ENCODE peak calls at places on chromosomes 2 and 18, in nine cellular contexts. N is WERI-Rb-1; O is left lung; H is CD8-positive, alpha-beta T cell; Q is GM23248; A is CD4-positive, CD25-positive, alpha-beta regulatory T cell; G is body of pancreas; L is RWPE1; C is Peyer's patch. F is an unnamed sample.

GRCh38 chr2:112150447-112150846 is 12.3 kb downstream of the FBLN7 start:
- DNase-seq in N (no peak), O (no peak), H (no peak), Q (peak), A (no peak), G (no peak), L (peak), C (peak), F (no peak)

GRCh38 chr2:100106460-100106859 is 35.9 kb downstream of the AFF3 start:
- DNase-seq in N (no peak), O (no peak), H (no peak), Q (no peak), A (no peak), G (no peak), L (no peak), C (no peak), F (no peak)

GRCh38 chr2:233074106-233074505 is 14.0 kb downstream of the INPP5D start:
- DNase-seq in N (no peak), O (no peak), H (no peak), Q (no peak), A (no peak), G (no peak), L (no peak), C (peak), F (no peak)

GRCh38 chr2:127631184-127631996 is 14.6 kb upstream of the GPR17 start:
- DNase-seq in N (no peak), O (peak), H (no peak), Q (no peak), A (no peak), G (no peak), L (no peak), C (no peak), F (no peak)

GRCh38 chr2:219706823-219707281 is 79.4 kb downstream of the SLC4A3 start:
- DNase-seq in N (no peak), O (no peak), H (no peak), Q (peak), A (no peak), G (no peak), L (no peak), C (no peak), F (no peak)

GRCh38 chr2:97659256-97660043 is 4.4 kb downstream of the ACTR1B start:
- DNase-seq in N (no peak), O (peak), H (no peak), Q (no peak), A (no peak), G (no peak), L (no peak), C (no peak), F (no peak)

GRCh38 chr2:182868049-182868422 is 1.6 kb upstream of the FRZB start:
- DNase-seq in N (no peak), O (no peak), H (no peak), Q (no peak), A (no peak), G (no peak), L (no peak), C (no peak), F (no peak)

GRCh38 chr2:120520929-120521912 is 175.3 kb downstream of the INHBB start:
- DNase-seq in N (peak), O (no peak), H (no peak), Q (peak), A (no peak), G (peak), L (peak), C (peak), F (no peak)

GRCh38 chr2:137900421-137901141 is 63.7 kb upstream of the HNMT start:
- DNase-seq in N (no peak), O (no peak), H (no peak), Q (no peak), A (no peak), G (no peak), L (no peak), C (no peak), F (no peak)

GRCh38 chr2:41595235-41595634 is 452.6 kb upstream of the PKDCC start:
- DNase-seq in N (no peak), O (no peak), H (no peak), Q (peak), A (no peak), G (no peak), L (peak), C (no peak), F (no peak)

GRCh38 chr2:119230630-119231185 is 7.1 kb downstream of the STEAP3 start:
- DNase-seq in N (no peak), O (no peak), H (no peak), Q (peak), A (no peak), G (no peak), L (no peak), C (no peak), F (no peak)

GRCh38 chr18:75213610-75214009 is 3.0 kb downstream of the TSHZ1 start:
- DNase-seq in N (no peak), O (no peak), H (no peak), Q (peak), A (no peak), G (no peak), L (no peak), C (no peak), F (no peak)

GRCh38 chr2:101559576-101559975 is 84.7 kb upstream of the RFX8 start:
- DNase-seq in N (no peak), O (no peak), H (no peak), Q (peak), A (no peak), G (no peak), L (peak), C (no peak), F (no peak)

GRCh38 chr2:43222472-43223146 is 3.8 kb downstream of the ZFP36L2 start:
- DNase-seq in N (no peak), O (no peak), H (no peak), Q (peak), A (peak), G (no peak), L (no peak), C (peak), F (no peak)

GRCh38 chr2:49222975-49223528 is 68.7 kb upstream of the FSHR start:
- DNase-seq in N (no peak), O (no peak), H (no peak), Q (no peak), A (no peak), G (no peak), L (no peak), C (no peak), F (no peak)

GRCh38 chr2:110741491-110741980 is 9.2 kb downstream of the ACOXL start:
- DNase-seq in N (no peak), O (no peak), H (no peak), Q (no peak), A (no peak), G (no peak), L (peak), C (no peak), F (no peak)
- H3K27ac ChIP-seq in N (no peak), O (no peak), H (no peak), Q (no peak), A (no peak), G (no peak), L (no peak), C (no peak), F (no peak)

GRCh38 chr2:179584760-179585159 is 276.7 kb downstream of the ZNF385B start:
- DNase-seq in N (no peak), O (no peak), H (no peak), Q (no peak), A (no peak), G (no peak), L (no peak), C (no peak), F (no peak)
- H3K27ac ChIP-seq in N (no peak), O (no peak), H (no peak), Q (no peak), A (no peak), G (no peak), L (no peak), C (no peak), F (no peak)

GRCh38 chr2:94994914-94995236 is 30.6 kb upstream of the MAL start:
- DNase-seq in N (no peak), O (no peak), H (no peak), Q (no peak), A (no peak), G (no peak), L (no peak), C (peak), F (no peak)
- H3K27ac ChIP-seq in N (no peak), O (no peak), H (no peak), Q (no peak), A (no peak), G (no peak), L (no peak), C (no peak), F (no peak)

GRCh38 chr2:221106241-221106640 is 465.9 kb downstream of the EPHA4 start:
- DNase-seq in N (no peak), O (no peak), H (no peak), Q (no peak), A (no peak), G (no peak), L (peak), C (no peak), F (no peak)
- H3K27ac ChIP-seq in N (no peak), O (no peak), H (no peak), Q (no peak), A (no peak), G (no peak), L (no peak), C (no peak), F (no peak)

F was measured in substantia nigra.